ENCODE peak calls at places on chromosomes 16 and 17, in eight cellular contexts. Q is lung; G is activated CD8-positive, alpha-beta memory T cell treated with anti-CD3 and anti-CD28 coated beads for 48 hours; P is activated CD4-positive, alpha-beta T cell treated with anti-CD3 and anti-CD28 coated beads, Interleukin-2, amount 50 U/mL, for 1 hour; J is kidney epithelial cell; T is SW480; L is mucosa of gallbladder; C is skeletal muscle cell. D is an unnamed sample.

GRCh38 chr16:20332411-20332810 is 5.1 kb upstream of the GP2 start:
- DNase-seq in Q (no peak), G (no peak), P (no peak), J (no peak), T (no peak), L (no peak), C (no peak), D (no peak)

GRCh38 chr17:61135782-61136181 is 263.9 kb upstream of the TBX2 start:
- DNase-seq in Q (no peak), G (no peak), P (no peak), J (no peak), T (no peak), L (no peak), C (no peak), D (no peak)

GRCh38 chr16:84040823-84041391 is 1.7 kb downstream of the SLC38A8 start:
- DNase-seq in Q (no peak), G (no peak), P (no peak), J (no peak), T (no peak), L (no peak), C (peak), D (no peak)

GRCh38 chr17:57369509-57369945 is 113.2 kb downstream of the MSI2 start:
- DNase-seq in Q (no peak), G (no peak), P (no peak), J (no peak), T (no peak), L (no peak), C (no peak), D (no peak)

GRCh38 chr17:81365601-81366585 is 29.4 kb upstream of the BAHCC1 start:
- DNase-seq in Q (peak), G (no peak), P (no peak), J (peak), T (peak), L (peak), C (no peak), D (no peak)

GRCh38 chr17:35895602-35896001 is 15.4 kb upstream of the CCL5 start:
- DNase-seq in Q (no peak), G (no peak), P (no peak), J (no peak), T (no peak), L (no peak), C (peak), D (no peak)

GRCh38 chr16:68802190-68802589 is 41.1 kb upstream of the TANGO6 start:
- DNase-seq in Q (no peak), G (no peak), P (no peak), J (no peak), T (no peak), L (no peak), C (no peak), D (no peak)

GRCh38 chr16:17457997-17458396 is 12.8 kb downstream of the XYLT1 start:
- DNase-seq in Q (no peak), G (no peak), P (no peak), J (no peak), T (no peak), L (no peak), C (no peak), D (no peak)

GRCh38 chr16:72073831-72074230 is 10.8 kb downstream of the HPR start:
- DNase-seq in Q (no peak), G (no peak), P (no peak), J (no peak), T (no peak), L (peak), C (no peak), D (no peak)

GRCh38 chr16:54687043-54687655 is 243.5 kb upstream of the IRX5 start:
- DNase-seq in Q (peak), G (no peak), P (no peak), J (no peak), T (no peak), L (no peak), C (no peak), D (no peak)

GRCh38 chr17:72514321-72514861 is 393.6 kb downstream of the SOX9 start:
- DNase-seq in Q (no peak), G (no peak), P (no peak), J (no peak), T (no peak), L (no peak), C (no peak), D (no peak)

GRCh38 chr17:59893617-59894100 is 738 bp downstream of the RPS6KB1 start:
- DNase-seq in Q (no peak), G (no peak), P (no peak), J (no peak), T (peak), L (peak), C (peak), D (no peak)

GRCh38 chr16:88303890-88304819 is 78.6 kb upstream of the ZNF469 start:
- DNase-seq in Q (peak), G (no peak), P (no peak), J (peak), T (peak), L (peak), C (peak), D (no peak)

GRCh38 chr17:27848941-27849340 is 44.2 kb downstream of the LYRM9 start:
- DNase-seq in Q (no peak), G (no peak), P (no peak), J (no peak), T (no peak), L (no peak), C (no peak), D (no peak)

GRCh38 chr16:63228259-63228658 is 1192.0 kb upstream of the CDH8 start:
- DNase-seq in Q (no peak), G (no peak), P (no peak), J (no peak), T (no peak), L (no peak), C (no peak), D (no peak)

GRCh38 chr16:57551057-57551456 is 8.6 kb downstream of the ADGRG5 start:
- DNase-seq in Q (no peak), G (no peak), P (no peak), J (no peak), T (no peak), L (no peak), C (no peak), D (no peak)

GRCh38 chr16:12961621-12962020 is 60.2 kb downstream of the SHISA9 start:
- DNase-seq in Q (no peak), G (no peak), P (no peak), J (no peak), T (no peak), L (no peak), C (no peak), D (no peak)

GRCh38 chr17:30831257-30831656 is 509 bp upstream of the ATAD5 start:
- DNase-seq in Q (no peak), G (no peak), P (no peak), J (no peak), T (no peak), L (no peak), C (no peak), D (no peak)

GRCh38 chr17:79294459-79295071 is 219.9 kb downstream of the ENGASE start:
- DNase-seq in Q (peak), G (peak), P (peak), J (no peak), T (peak), L (peak), C (no peak), D (no peak)

GRCh38 chr17:21170829-21171228 is 43.1 kb downstream of the TMEM11 start:
- DNase-seq in Q (no peak), G (no peak), P (no peak), J (no peak), T (no peak), L (no peak), C (no peak), D (no peak)

GRCh38 chr17:2782030-2782429 is 14.2 kb upstream of the RAP1GAP2 start:
- DNase-seq in Q (no peak), G (no peak), P (no peak), J (peak), T (no peak), L (no peak), C (peak), D (no peak)

GRCh38 chr16:81035975-81036750 is 521 bp downstream of the ATMIN start:
- DNase-seq in Q (no peak), G (peak), P (peak), J (no peak), T (peak), L (no peak), C (no peak), D (no peak)

GRCh38 chr17:59840908-59841666 is 51.7 kb downstream of the TUBD1 start:
- DNase-seq in Q (no peak), G (no peak), P (no peak), J (no peak), T (peak), L (no peak), C (no peak), D (no peak)

GRCh38 chr16:9007177-9007794 is 43.6 kb upstream of the USP7 start:
- DNase-seq in Q (no peak), G (no peak), P (no peak), J (no peak), T (no peak), L (no peak), C (peak), D (no peak)

D was measured in stimulated activated CD8-positive, alpha-beta memory T cell treated with anti-CD3 and anti-CD28 coated beads, Interleukin-15, amount 100 ng/mL, for 4 hours.